ENCODE peak calls at places on chromosomes 11 and 22, in four cellular contexts. One of them, this sample, is unnamed.

GRCh38 chr11:42657169-42657568 is 654.6 kb upstream of the API5 start:
- DNase-seq in cardiac muscle cell: no peak
- DNase-seq in uterus: no peak
- DNase-seq in left lung: no peak
- DNase-seq in this sample: peak; percentile 29

GRCh38 chr22:50169774-50170341 is 673 bp upstream of the PANX2 start:
- DNase-seq in cardiac muscle cell: peak; percentile 49
- DNase-seq in uterus: no peak
- DNase-seq in left lung: peak; percentile 88
- DNase-seq in this sample: no peak

GRCh38 chr11:73288873-73289707 is 17.0 kb downstream of the P2RY6 start:
- DNase-seq in cardiac muscle cell: peak; percentile 73
- DNase-seq in uterus: peak; percentile 62
- DNase-seq in left lung: peak; percentile 92
- DNase-seq in this sample: peak; percentile 37

GRCh38 chr11:33734441-33735165 is 1.6 kb downstream of the CD59 start:
- DNase-seq in cardiac muscle cell: no peak
- DNase-seq in uterus: no peak
- DNase-seq in left lung: peak; percentile 64
- DNase-seq in this sample: no peak

GRCh38 chr11:63769044-63769718 is 606 bp upstream of the ZFTA start:
- DNase-seq in cardiac muscle cell: peak; percentile 51
- DNase-seq in uterus: peak; percentile 55
- DNase-seq in left lung: peak; percentile 84
- DNase-seq in this sample: no peak

GRCh38 chr11:9266132-9266736 is 1.1 kb upstream of the DENND5A start:
- DNase-seq in cardiac muscle cell: no peak
- DNase-seq in uterus: no peak
- DNase-seq in left lung: no peak
- DNase-seq in this sample: no peak

GRCh38 chr11:5618807-5619206 is 6.0 kb upstream of the TRIM34 start:
- DNase-seq in cardiac muscle cell: no peak
- DNase-seq in uterus: no peak
- DNase-seq in left lung: no peak
- DNase-seq in this sample: no peak

GRCh38 chr11:106998126-106998525 is 20.1 kb downstream of the GUCY1A2 start:
- DNase-seq in cardiac muscle cell: no peak
- DNase-seq in uterus: no peak
- DNase-seq in left lung: no peak
- DNase-seq in this sample: no peak

GRCh38 chr11:105986554-105986953 is 35.5 kb downstream of the MSANTD4 start:
- DNase-seq in cardiac muscle cell: no peak
- DNase-seq in uterus: no peak
- DNase-seq in left lung: no peak
- DNase-seq in this sample: no peak

GRCh38 chr22:49749885-49750510 is 77.7 kb downstream of the BRD1 start:
- DNase-seq in cardiac muscle cell: no peak
- DNase-seq in uterus: no peak
- DNase-seq in left lung: peak; percentile 57
- DNase-seq in this sample: no peak

GRCh38 chr11:43918662-43919061 is 23.8 kb upstream of the C11orf96 start:
- DNase-seq in cardiac muscle cell: no peak
- DNase-seq in uterus: no peak
- DNase-seq in left lung: no peak
- DNase-seq in this sample: no peak

GRCh38 chr11:3202305-3202704 is 16.3 kb downstream of the MRGPRG start:
- DNase-seq in cardiac muscle cell: no peak
- DNase-seq in uterus: no peak
- DNase-seq in left lung: peak; percentile 27
- DNase-seq in this sample: no peak

GRCh38 chr11:45025716-45026492 is 75.2 kb upstream of the TP53I11 start:
- DNase-seq in cardiac muscle cell: no peak
- DNase-seq in uterus: no peak
- DNase-seq in left lung: no peak
- DNase-seq in this sample: peak; percentile 41

GRCh38 chr22:33883961-33884808 is 36.1 kb downstream of the LARGE1 start:
- DNase-seq in cardiac muscle cell: no peak
- DNase-seq in uterus: no peak
- DNase-seq in left lung: no peak
- DNase-seq in this sample: no peak

GRCh38 chr11:8269636-8270035 is 6.0 kb upstream of the LMO1 start:
- DNase-seq in cardiac muscle cell: no peak
- DNase-seq in uterus: no peak
- DNase-seq in left lung: no peak
- DNase-seq in this sample: no peak

GRCh38 chr22:37179126-37179470 is 8.9 kb downstream of the C1QTNF6 start:
- DNase-seq in cardiac muscle cell: no peak
- DNase-seq in uterus: no peak
- DNase-seq in left lung: peak; percentile 33
- DNase-seq in this sample: no peak

GRCh38 chr22:17352798-17353197 is 16.5 kb upstream of the CECR2 start:
- DNase-seq in cardiac muscle cell: no peak
- DNase-seq in uterus: no peak
- DNase-seq in left lung: no peak
- DNase-seq in this sample: no peak

GRCh38 chr11:119891392-119891791 is 162.4 kb upstream of the NECTIN1 start:
- DNase-seq in cardiac muscle cell: peak; percentile 79
- DNase-seq in uterus: no peak
- DNase-seq in left lung: no peak
- DNase-seq in this sample: peak; percentile 88

GRCh38 chr11:130415719-130416536 is 12.5 kb downstream of the ADAMTS8 start:
- DNase-seq in cardiac muscle cell: no peak
- DNase-seq in uterus: no peak
- DNase-seq in left lung: no peak
- DNase-seq in this sample: no peak

GRCh38 chr11:72789493-72790131 is 4.2 kb downstream of the STARD10 start:
- DNase-seq in cardiac muscle cell: peak; percentile 46
- DNase-seq in uterus: no peak
- DNase-seq in left lung: no peak
- DNase-seq in this sample: peak; percentile 70

DNA sequence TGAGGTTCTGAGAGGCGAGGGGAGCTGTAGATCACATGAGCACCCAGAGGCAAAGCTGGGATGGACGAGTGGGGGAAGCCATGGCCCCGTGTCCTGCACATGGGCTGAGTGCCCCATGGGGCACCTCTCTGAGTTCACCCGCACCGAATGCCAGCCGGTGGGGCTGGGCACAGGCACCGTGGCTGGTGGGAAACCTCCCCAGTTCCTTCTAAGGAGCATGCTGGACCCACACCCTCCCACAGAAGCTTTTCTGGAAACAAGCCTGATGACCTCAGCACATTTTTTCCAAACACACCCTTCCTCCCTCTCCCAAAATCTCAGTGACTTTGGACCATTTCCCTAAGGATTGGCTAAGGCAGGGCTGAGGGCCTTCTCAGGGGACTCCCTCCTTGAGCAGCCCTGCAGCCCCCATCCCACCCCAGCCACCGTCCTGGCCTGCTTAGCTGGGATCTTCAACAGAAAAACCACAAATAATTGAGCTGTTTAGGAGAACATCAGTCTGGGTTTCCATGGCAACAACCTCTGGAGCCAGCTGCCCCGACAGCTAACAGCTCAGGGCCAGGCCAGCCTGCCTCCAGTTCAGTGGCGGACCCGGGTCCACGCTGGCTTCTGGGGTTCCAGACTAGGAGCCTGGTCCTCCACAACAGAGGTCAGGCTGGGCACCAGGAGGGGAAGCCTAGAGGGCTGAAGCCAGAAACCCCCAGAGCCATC is 18.1 kb upstream of the LINC01488 start:
- DNase-seq in cardiac muscle cell: no peak
- DNase-seq in uterus: peak; percentile 41
- DNase-seq in left lung: peak; percentile 66
- DNase-seq in this sample: no peak
- H3K27ac ChIP-seq in cardiac muscle cell: no peak overlapping the region
- H3K27ac ChIP-seq in uterus: no peak overlapping the region
- H3K27ac ChIP-seq in left lung: no peak overlapping the region
- H3K27ac ChIP-seq in this sample: no peak overlapping the region

GRCh38 chr22:36166086-36166485 is 5.5 kb upstream of the APOL3 start:
- DNase-seq in cardiac muscle cell: no peak
- DNase-seq in uterus: no peak
- DNase-seq in left lung: no peak
- DNase-seq in this sample: no peak

GRCh38 chr22:36165161-36165560 is 4.6 kb upstream of the APOL3 start:
- DNase-seq in cardiac muscle cell: no peak
- DNase-seq in uterus: no peak
- DNase-seq in left lung: no peak
- DNase-seq in this sample: no peak

GRCh38 chr22:36164621-36165020 is 4.1 kb upstream of the APOL3 start:
- DNase-seq in cardiac muscle cell: no peak
- DNase-seq in uterus: no peak
- DNase-seq in left lung: no peak
- DNase-seq in this sample: no peak

GRCh38 chr22:36162127-36163034 is 1.8 kb upstream of the APOL3 start:
- DNase-seq in cardiac muscle cell: no peak
- DNase-seq in uterus: no peak
- DNase-seq in left lung: no peak
- DNase-seq in this sample: no peak

GRCh38 chr22:36163497-36163896 is 2.9 kb upstream of the APOL3 start:
- DNase-seq in cardiac muscle cell: no peak
- DNase-seq in uterus: no peak
- DNase-seq in left lung: no peak
- DNase-seq in this sample: no peak
- H3K4me3 ChIP-seq in cardiac muscle cell: no peak overlapping the region
- H3K4me3 ChIP-seq in uterus: no peak overlapping the region
- H3K4me3 ChIP-seq in left lung: no peak overlapping the region
- H3K4me3 ChIP-seq in this sample: no peak overlapping the region

GRCh38 chr11:40129276-40129675 is 1330.2 kb downstream of the LRRC4C start:
- DNase-seq in cardiac muscle cell: peak; percentile 44
- DNase-seq in uterus: no peak
- DNase-seq in left lung: no peak
- DNase-seq in this sample: no peak
- TF ChIP-seq CTCF in cardiac muscle cell: no peak
- TF ChIP-seq CTCF in uterus: no peak
- TF ChIP-seq CTCF in left lung: no peak
- TF ChIP-seq CTCF in this sample: peak; percentile 58

GRCh38 chr11:69985331-69985653 is 92.8 kb upstream of the ANO1 start:
- DNase-seq in cardiac muscle cell: no peak
- DNase-seq in uterus: no peak
- DNase-seq in left lung: no peak
- DNase-seq in this sample: no peak
- H3K27ac ChIP-seq in cardiac muscle cell: no peak overlapping the region
- H3K27ac ChIP-seq in uterus: peak overlapping the region; percentile 42
- H3K27ac ChIP-seq in left lung: no peak overlapping the region
- H3K27ac ChIP-seq in this sample: no peak overlapping the region

DNA sequence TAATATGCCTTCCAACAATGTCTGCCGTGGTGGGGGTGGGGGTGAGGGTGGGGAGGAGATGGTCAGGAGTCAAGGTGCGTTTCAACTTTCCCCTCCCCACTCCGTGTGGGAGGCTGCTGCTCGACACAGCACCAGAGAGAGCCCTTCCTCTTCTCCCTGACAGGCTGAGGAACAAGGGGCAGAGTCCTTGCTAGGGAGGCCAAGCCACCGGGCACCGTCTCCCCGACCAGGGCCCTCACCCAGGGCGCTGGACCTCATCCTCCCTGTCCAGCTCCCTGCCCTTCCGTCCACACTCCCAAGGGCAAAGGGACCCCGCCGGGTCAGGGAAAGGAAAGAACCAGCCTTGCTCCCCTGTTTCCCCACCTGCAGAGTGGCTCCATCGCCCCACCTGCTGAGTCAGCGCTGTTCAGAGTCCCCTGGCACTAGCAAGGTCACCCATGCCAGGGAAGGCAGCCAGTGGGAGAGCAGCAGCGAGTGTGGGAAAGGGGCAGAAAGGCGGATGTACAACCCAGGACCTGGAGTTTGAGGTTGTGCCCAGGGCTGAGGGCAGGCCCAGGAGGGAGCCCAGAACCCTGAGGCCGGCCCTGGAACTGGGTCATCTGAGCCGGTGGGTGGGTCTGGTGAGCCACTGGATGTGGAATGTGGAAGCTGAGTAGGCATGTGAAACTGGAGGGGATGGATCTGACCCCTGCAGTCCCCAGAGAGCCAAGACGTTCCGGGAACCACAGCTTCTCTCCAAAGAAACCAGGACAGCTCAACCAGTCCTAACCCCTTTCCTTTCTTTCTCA is 47.2 kb downstream of the BUD13 start:
- DNase-seq in cardiac muscle cell: no peak
- DNase-seq in uterus: peak; percentile 20
- DNase-seq in left lung: no peak
- DNase-seq in this sample: no peak
- H3K4me3 ChIP-seq in cardiac muscle cell: no peak overlapping the region
- H3K4me3 ChIP-seq in uterus: no peak overlapping the region
- H3K4me3 ChIP-seq in left lung: no peak overlapping the region
- H3K4me3 ChIP-seq in this sample: no peak overlapping the region